ENCODE peak calls at places on chromosomes 7 and 10, in four cellular contexts. Z is testis, A is IMR-90, R is hepatocyte. H is an unnamed sample.

GRCh38 chr10:91511549-91512330 is 101.6 kb downstream of the HECTD2 start:
- DNase-seq in A (peak; percentile 90), R (no peak), Z (no peak), H (no peak)

GRCh38 chr7:71868797-71869196 is 543.3 kb downstream of the CALN1 start:
- DNase-seq in R (no peak), A (no peak), Z (no peak), H (no peak)

GRCh38 chr7:92671502-92672169 is 81.4 kb upstream of the FAM133B start:
- DNase-seq in A (no peak), R (no peak), Z (no peak), H (no peak)

GRCh38 chr10:113493195-113493594 is 59.7 kb upstream of the HABP2 start:
- DNase-seq in A (peak; percentile 1), R (no peak), Z (no peak), H (no peak)

GRCh38 chr7:135282621-135283295 is 49.1 kb downstream of the STRA8 start:
- DNase-seq in A (no peak), Z (no peak), R (no peak), H (no peak)

GRCh38 chr7:4709187-4709586 is 27.1 kb downstream of the FOXK1 start:
- DNase-seq in Z (no peak), A (no peak), R (no peak), H (no peak)

GRCh38 chr10:7701158-7701742 is 1.9 kb upstream of the ITIH2 start:
- DNase-seq in R (no peak), A (no peak), Z (no peak), H (no peak)

GRCh38 chr7:2403718-2404648 is 572 bp downstream of the CHST12 start:
- DNase-seq in A (peak; percentile 21), Z (peak; percentile 42), R (peak; percentile 70), H (peak; percentile 23)

GRCh38 chr7:26553128-26553527 is 261.5 kb downstream of the SNX10 start:
- DNase-seq in A (no peak), Z (no peak), R (no peak), H (no peak)

GRCh38 chr10:58477122-58477521 is 35.5 kb upstream of the BICC1 start:
- DNase-seq in A (peak; percentile 51), Z (peak; percentile 18), R (no peak), H (no peak)

GRCh38 chr7:80921130-80921529 is 2.3 kb upstream of the SEMA3C start:
- DNase-seq in R (no peak), A (no peak), Z (no peak), H (no peak)

GRCh38 chr7:103094102-103094501 is 19.2 kb downstream of the ARMC10 start:
- DNase-seq in Z (no peak), A (no peak), R (no peak), H (no peak)

GRCh38 chr10:23368816-23369640 is 24.4 kb upstream of the C10orf67 start:
- DNase-seq in A (no peak), R (no peak), Z (no peak), H (no peak)

GRCh38 chr7:36278767-36279171 is 110.9 kb upstream of the ANLN start:
- DNase-seq in Z (no peak), R (peak; percentile 85), A (peak; percentile 89), H (no peak)

GRCh38 chr10:24866615-24867583 is 85.5 kb downstream of the PRTFDC1 start:
- DNase-seq in R (no peak), A (peak; percentile 87), Z (peak; percentile 58), H (no peak)

GRCh38 chr7:27164381-27165088 is 802 bp downstream of the HOXA9 start:
- DNase-seq in Z (no peak), A (no peak), R (no peak), H (no peak)

GRCh38 chr10:89563861-89564478 is 28.6 kb upstream of the SLC16A12 start:
- DNase-seq in A (peak; percentile 60), Z (no peak), R (peak; percentile 57), H (no peak)

GRCh38 chr7:82050792-82051191 is 280.9 kb upstream of the HGF start:
- DNase-seq in A (peak; percentile 87), R (peak; percentile 23), Z (no peak), H (no peak)

GRCh38 chr10:68870545-68871104 is 30.5 kb upstream of the DDX50 start:
- DNase-seq in A (no peak), Z (no peak), R (no peak), H (no peak)

GRCh38 chr7:18445916-18446520 is 49.5 kb upstream of the HDAC9 start:
- DNase-seq in Z (no peak), R (no peak), A (no peak), H (no peak)

GRCh38 chr7:102313997-102314780 is 27.5 kb downstream of the SH2B2 start:
- DNase-seq in R (no peak), Z (no peak), A (no peak), H (no peak)

GRCh38 chr7:146772581-146772980 is 656.0 kb downstream of the CNTNAP2 start:
- DNase-seq in R (peak; percentile 32), A (no peak), Z (no peak), H (no peak)

GRCh38 chr7:17392846-17393245 is 94.4 kb downstream of the AHR start:
- DNase-seq in A (peak; percentile 86), Z (no peak), R (no peak), H (no peak)

GRCh38 chr10:103778358-103779139 is 76.8 kb downstream of the SH3PXD2A start:
- DNase-seq in R (no peak), A (no peak), Z (no peak), H (no peak)

DNA sequence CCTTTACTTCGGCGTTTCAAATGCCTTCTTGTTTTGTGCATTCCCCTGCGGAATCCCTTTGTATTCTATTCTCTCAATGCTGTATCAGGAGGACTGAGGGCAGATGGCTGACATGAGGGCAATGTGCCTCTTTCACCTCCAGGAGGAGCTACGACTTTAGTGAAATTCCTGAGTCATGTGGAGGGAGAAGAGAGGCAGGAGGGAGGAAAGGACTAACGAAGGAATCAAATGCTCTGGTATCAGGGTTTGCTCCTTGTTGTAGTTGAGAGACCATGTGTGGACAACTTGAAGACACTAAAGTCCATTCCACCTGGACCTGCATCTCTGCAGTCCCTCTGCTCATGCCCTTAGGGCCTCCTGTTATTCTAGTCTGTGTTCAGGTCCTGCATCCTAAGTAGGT is 40.2 kb upstream of the PRSS58 start:
- DNase-seq in A (no peak), Z (no peak), R (peak; percentile 23), H (no peak)
- TF ChIP-seq CTCF in A (peak; percentile 15), Z (no peak), R (no peak), H (no peak)

GRCh38 chr10:132062641-132063390 is 2.9 kb upstream of the JAKMIP3 start:
- DNase-seq in R (no peak), A (no peak), Z (no peak), H (no peak)
- H3K27ac ChIP-seq in R (no peak overlapping the region), A (no peak overlapping the region), Z (no peak overlapping the region), H (no peak overlapping the region)

GRCh38 chr7:156009569-156009968 is 197.3 kb upstream of the SHH start:
- DNase-seq in R (no peak), Z (no peak), A (no peak), H (no peak)
- H3K4me1 ChIP-seq in R (no peaks in the 10 kb centered on the region), Z (no peaks in the 10 kb centered on the region), A (no peaks in the 10 kb centered on the region), H (no peaks in the 10 kb centered on the region)

DNA sequence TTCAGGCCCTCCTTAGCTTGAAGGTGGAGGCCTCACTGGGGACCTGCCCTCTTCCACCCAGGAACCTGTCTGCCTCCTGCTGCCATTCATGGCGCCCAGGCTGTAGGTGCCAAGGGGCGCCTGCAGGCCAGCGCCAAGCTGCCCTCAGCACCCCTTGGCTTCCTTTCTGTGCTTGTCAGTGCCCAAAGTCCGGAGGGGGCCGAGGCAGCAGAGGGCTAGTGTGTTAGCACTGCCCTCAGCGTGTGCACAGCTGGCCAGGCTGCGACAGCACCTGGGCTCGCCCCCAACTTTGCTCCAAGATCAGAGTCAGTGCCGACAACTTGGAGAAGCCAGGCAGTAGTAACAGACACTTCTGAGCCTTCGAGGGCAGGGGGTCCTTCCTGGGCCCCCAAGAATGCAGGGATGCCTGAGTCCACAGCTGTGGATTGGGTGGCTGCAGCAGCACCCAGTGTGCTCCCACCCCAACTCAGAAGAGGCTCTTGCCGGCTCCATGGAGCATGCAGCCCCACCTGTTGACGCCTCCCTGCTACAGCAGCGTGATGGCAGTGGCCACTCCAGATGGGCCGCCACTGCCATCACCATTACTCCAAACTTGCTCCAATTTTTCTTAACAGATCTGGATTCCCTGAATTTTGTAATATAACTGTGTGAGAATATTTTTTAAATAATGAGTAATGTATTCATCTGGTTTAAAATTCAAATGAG is 41.7 kb downstream of the CACUL1 start:
- DNase-seq in Z (no peak), A (no peak), R (no peak), H (no peak)
- TF ChIP-seq CTCF in Z (no peak), A (peak; percentile 5), R (no peak), H (no peak)

DNA sequence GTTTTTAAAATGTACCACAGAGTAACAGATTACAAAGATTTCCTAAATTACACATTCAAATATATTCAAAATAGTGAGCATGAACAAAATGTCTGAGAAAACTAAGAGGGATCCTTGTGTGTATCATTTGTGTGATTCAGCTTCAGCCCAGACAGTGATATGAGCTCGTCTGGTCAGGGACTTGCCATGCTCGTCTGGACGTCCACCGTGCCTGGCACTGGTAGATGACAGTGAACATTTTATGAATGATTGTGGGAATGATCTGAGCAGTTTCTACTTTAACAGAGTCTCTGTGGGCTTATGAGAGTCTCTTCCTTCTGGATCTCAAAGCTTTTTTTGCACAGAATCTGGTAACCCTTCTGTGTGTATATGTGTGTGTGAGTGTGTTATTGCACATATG is 34.2 kb upstream of the ANKRD2 start:
- DNase-seq in Z (no peak), R (no peak), A (peak; percentile 60), H (no peak)
- H3K27ac ChIP-seq in Z (peak overlapping the region; percentile 91), R (peak overlapping the region; percentile 95), A (peak overlapping the region; percentile 16), H (no peak overlapping the region)

H was measured in gastrocnemius medialis.